ENCODE peak calls at places on chromosome 3, in four cellular contexts. S, N, F and J are unnamed samples.

GRCh38 chr3:39804951-39805350 is 4.5 kb upstream of the MYRIP start:
- DNase-seq in S (no peak), N (no peak), F (no peak), J (no peak)

GRCh38 chr3:133038089-133038730 is at the start of gene TMEM108:
- DNase-seq in F (peak), N (peak), S (peak), J (peak)

GRCh38 chr3:141386080-141386594 is 17.8 kb downstream of the ZBTB38 start:
- DNase-seq in F (no peak), S (no peak), N (no peak), J (no peak)

GRCh38 chr3:81726735-81727134 is 34.7 kb downstream of the GBE1 start:
- DNase-seq in S (no peak), N (no peak), F (no peak), J (no peak)

GRCh38 chr3:106206165-106206564 is 337.4 kb upstream of the CBLB start:
- DNase-seq in N (no peak), F (no peak), S (no peak), J (no peak)

GRCh38 chr3:58521002-58521670 is 15.9 kb downstream of the ACOX2 start:
- DNase-seq in S (no peak), N (no peak), F (peak), J (no peak)

GRCh38 chr3:27826448-27826847 is 104.3 kb upstream of the EOMES start:
- DNase-seq in F (no peak), N (no peak), S (no peak), J (no peak)

GRCh38 chr3:108093616-108094015 is 2.8 kb upstream of the CD47 start:
- DNase-seq in F (no peak), S (no peak), N (no peak), J (no peak)

GRCh38 chr3:157081681-157082210 is 78.2 kb downstream of the CCNL1 start:
- DNase-seq in S (peak), N (peak), F (peak), J (peak)

GRCh38 chr3:169390741-169391300 is 272.7 kb downstream of the MECOM start:
- DNase-seq in S (no peak), F (peak), N (no peak), J (no peak)

GRCh38 chr3:38984731-38985130 is 67.0 kb downstream of the SCN11A start:
- DNase-seq in S (no peak), F (no peak), N (no peak), J (no peak)